ENCODE peak calls at places on chromosomes 1 and 21, in four cellular contexts. M, B, P and T are unnamed samples.

GRCh38 chr1:200051620-200052019 is 24.1 kb downstream of the NR5A2 start:
- DNase-seq in M (no peak), P (no peak), B (no peak), T (no peak)

GRCh38 chr1:33281554-33282303 is 25.4 kb downstream of the ZNF362 start:
- DNase-seq in P (no peak), B (no peak), M (no peak), T (no peak)

GRCh38 chr1:78839704-78840277 is 166.7 kb downstream of the ADGRL4 start:
- DNase-seq in P (peak), B (no peak), M (peak), T (peak)

GRCh38 chr1:2340918-2341254 is 50.5 kb downstream of the MORN1 start:
- DNase-seq in P (no peak), B (no peak), M (no peak), T (no peak)

GRCh38 chr1:94281361-94282142 is 44.2 kb upstream of the ARHGAP29 start:
- DNase-seq in M (peak), B (no peak), P (no peak), T (no peak)

GRCh38 chr1:110673805-110674336 is 869 bp downstream of the KCNA3 start:
- DNase-seq in B (no peak), M (no peak), P (no peak), T (no peak)

GRCh38 chr1:26761217-26761616 is 26.5 kb upstream of the PIGV start:
- DNase-seq in B (no peak), M (no peak), P (peak), T (peak)

GRCh38 chr1:87513270-87513669 is 184.6 kb downstream of the LMO4 start:
- DNase-seq in B (no peak), M (peak), P (peak), T (no peak)

GRCh38 chr1:246597340-246597739 is 31.1 kb downstream of the CNST start:
- DNase-seq in P (no peak), M (peak), B (peak), T (no peak)

GRCh38 chr1:40944326-40944725 is 35.2 kb upstream of the CTPS1 start:
- DNase-seq in B (peak), P (peak), M (peak), T (no peak)

GRCh38 chr1:9399510-9400424 is 107.1 kb downstream of the SPSB1 start:
- DNase-seq in P (no peak), B (no peak), M (peak), T (no peak)

GRCh38 chr21:46480466-46480865 is 21.8 kb downstream of the DIP2A start:
- DNase-seq in M (no peak), B (no peak), P (no peak), T (no peak)

GRCh38 chr1:235108185-235108593 is 20.4 kb downstream of the TOMM20 start:
- DNase-seq in B (no peak), M (no peak), P (no peak), T (no peak)

GRCh38 chr1:53580739-53581475 is 121.7 kb downstream of the DMRTB1 start:
- DNase-seq in P (no peak), M (no peak), B (no peak), T (no peak)

GRCh38 chr1:2534775-2535387 is 4.8 kb upstream of the HES5 start:
- DNase-seq in B (peak), M (peak), P (peak), T (no peak)

GRCh38 chr1:30816211-30817082 is 58.9 kb upstream of the LAPTM5 start:
- DNase-seq in P (peak), M (peak), B (peak), T (peak)

GRCh38 chr1:236794585-236795034 is 482 bp upstream of the MTR start:
- DNase-seq in P (no peak), B (no peak), M (no peak), T (no peak)

GRCh38 chr1:27029517-27029916 is 16.9 kb upstream of the TENT5B start:
- DNase-seq in B (no peak), P (no peak), M (no peak), T (no peak)

GRCh38 chr1:196209983-196210382 is 398.3 kb downstream of the KCNT2 start:
- DNase-seq in P (no peak), M (peak), B (no peak), T (no peak)

GRCh38 chr21:46667191-46667734 is 31.8 kb downstream of the PRMT2 start:
- DNase-seq in B (no peak), M (peak), P (peak), T (no peak)

GRCh38 chr1:17816511-17816910 is 61.4 kb downstream of the ACTL8 start:
- DNase-seq in B (peak), M (no peak), P (no peak), T (no peak)

GRCh38 chr1:48422009-48422408 is 50.0 kb downstream of the SPATA6 start:
- DNase-seq in B (no peak), M (no peak), P (no peak), T (no peak)
- TF ChIP-seq CTCF in B (no peak), M (no peak), P (no peak), T (no peak)

GRCh38 chr1:151000408-151000807 is 6.3 kb downstream of the MINDY1 start:
- DNase-seq in B (no peak), M (no peak), P (no peak), T (no peak)

GRCh38 chr1:150999051-150999674 is 7.5 kb downstream of the MINDY1 start:
- DNase-seq in P (no peak), M (peak), B (no peak), T (no peak)

GRCh38 chr1:150997126-150997872 is 9.4 kb downstream of the MINDY1 start:
- DNase-seq in M (no peak), P (no peak), B (no peak), T (no peak)

GRCh38 chr1:150995896-150996295 is 10.8 kb downstream of the MINDY1 start:
- DNase-seq in B (no peak), M (peak), P (peak), T (peak)

GRCh38 chr1:150997949-150998348 is 8.8 kb downstream of the MINDY1 start:
- DNase-seq in B (no peak), M (no peak), P (no peak), T (no peak)
- TF ChIP-seq CTCF in B (no peak), M (no peak), P (no peak), T (no peak)

GRCh38 chr1:32240140-32240951 is 6.7 kb upstream of the FAM167B start:
- DNase-seq in M (no peak), P (peak), B (peak), T (peak)
- TF ChIP-seq CTCF in M (peak), P (no peak), B (peak), T (no peak)

DNA sequence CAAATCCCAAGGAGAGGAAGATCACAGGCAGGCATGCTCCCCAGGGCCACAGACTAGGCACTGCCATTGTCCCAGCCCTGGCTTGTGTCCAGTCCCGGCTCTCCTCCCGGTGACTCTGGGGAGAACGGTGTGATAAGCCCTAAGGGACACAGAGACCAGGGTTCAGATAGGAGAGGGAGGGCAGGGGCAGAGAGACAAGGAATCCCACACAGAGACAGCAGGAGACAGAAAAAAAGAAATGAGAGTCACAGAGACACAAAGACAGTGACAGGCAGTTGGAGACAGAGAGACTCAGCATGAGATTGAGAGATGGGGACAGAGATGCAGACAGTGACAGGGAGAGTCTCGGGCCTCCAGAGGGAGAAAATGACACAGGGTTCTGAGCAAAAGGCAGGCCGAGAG is 361 bp downstream of the INSRR start:
- DNase-seq in M (no peak), B (no peak), P (no peak), T (no peak)
- TF ChIP-seq CTCF in M (no peak), B (no peak), P (no peak), T (no peak)

GRCh38 chr1:108199231-108199657 is 899 bp downstream of the SLC25A24 start:
- DNase-seq in P (peak), B (peak), M (peak), T (peak)

GRCh38 chr1:108199781-108200626 is at the start of gene SLC25A24:
- DNase-seq in M (peak), B (peak), P (peak), T (peak)

GRCh38 chr1:108201682-108202081 is 1.5 kb upstream of the SLC25A24 start:
- DNase-seq in M (no peak), P (no peak), B (no peak), T (no peak)

DNA sequence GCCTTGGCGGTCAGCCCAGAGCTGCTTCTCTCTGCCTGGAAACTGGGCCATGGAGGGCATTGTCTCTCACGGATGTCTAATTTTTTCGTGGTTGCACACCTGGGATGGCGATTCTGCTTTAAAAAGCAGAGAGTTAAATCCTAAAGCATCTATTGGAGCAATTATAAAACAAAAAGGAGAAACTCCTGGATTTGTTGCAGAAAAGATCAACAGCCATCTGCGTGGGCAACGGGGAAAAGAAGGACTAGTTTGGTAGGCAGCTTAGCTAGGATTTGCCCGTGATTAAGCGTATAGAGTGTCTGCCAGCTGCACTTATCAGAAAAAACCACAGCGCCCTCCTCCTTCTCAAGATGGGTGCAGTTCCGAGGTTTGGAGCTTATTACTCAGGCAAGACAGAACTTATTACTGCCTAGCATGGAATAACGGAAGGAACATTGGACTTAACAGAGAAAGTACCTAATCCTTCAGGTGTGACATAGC is 524 bp upstream of the SLC25A24 start:
- DNase-seq in B (peak), P (peak), M (peak), T (peak)
- TF ChIP-seq CTCF in B (no peak), P (peak), M (peak), T (no peak)

GRCh38 chr1:156126701-156127534 is 12.4 kb downstream of the LMNA start:
- DNase-seq in B (peak), P (no peak), M (peak), T (no peak)

GRCh38 chr1:156124557-156125483 is 10.3 kb downstream of the LMNA start:
- DNase-seq in M (no peak), B (peak), P (peak), T (no peak)

GRCh38 chr1:156123356-156124196 is 9.1 kb downstream of the LMNA start:
- DNase-seq in P (peak), M (peak), B (peak), T (peak)

GRCh38 chr1:156128749-156129682 is 14.5 kb downstream of the LMNA start:
- DNase-seq in P (no peak), B (peak), M (peak), T (no peak)

DNA sequence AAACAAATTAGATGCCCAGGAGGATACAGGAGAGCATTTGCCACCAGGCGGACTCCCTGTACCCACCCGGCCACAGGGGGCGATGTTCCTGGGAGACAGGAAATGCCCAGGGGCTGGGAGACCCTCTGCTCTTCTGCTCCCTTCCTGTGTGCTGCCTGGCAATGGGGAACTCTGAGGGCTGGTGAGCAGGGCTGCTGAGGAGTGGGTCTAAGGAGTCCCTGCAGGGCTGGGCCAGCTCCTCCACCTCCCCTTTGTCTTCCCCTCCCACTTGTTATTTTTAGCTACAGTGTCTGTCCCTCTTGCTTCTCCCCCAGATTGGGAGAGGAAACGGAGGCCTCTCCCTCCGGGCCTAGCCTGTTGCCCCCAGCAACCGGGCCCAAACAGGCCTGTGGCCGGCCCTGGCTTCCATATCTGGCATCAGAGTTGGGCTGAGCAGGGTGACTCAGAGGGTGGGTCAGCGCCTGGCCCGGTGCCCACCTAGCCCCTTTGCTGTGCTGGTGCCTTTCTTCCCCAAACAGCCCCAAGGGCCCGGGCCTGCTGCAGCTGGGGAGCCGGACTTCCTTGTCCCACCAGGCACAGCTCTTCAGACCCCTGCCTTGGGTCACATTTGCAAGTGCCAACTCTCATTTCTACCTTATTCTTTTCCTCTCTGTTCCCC is 11.7 kb downstream of the LMNA start:
- DNase-seq in P (peak), B (peak), M (peak), T (peak)
- TF ChIP-seq CTCF in P (peak), B (peak), M (peak), T (peak)

DNA sequence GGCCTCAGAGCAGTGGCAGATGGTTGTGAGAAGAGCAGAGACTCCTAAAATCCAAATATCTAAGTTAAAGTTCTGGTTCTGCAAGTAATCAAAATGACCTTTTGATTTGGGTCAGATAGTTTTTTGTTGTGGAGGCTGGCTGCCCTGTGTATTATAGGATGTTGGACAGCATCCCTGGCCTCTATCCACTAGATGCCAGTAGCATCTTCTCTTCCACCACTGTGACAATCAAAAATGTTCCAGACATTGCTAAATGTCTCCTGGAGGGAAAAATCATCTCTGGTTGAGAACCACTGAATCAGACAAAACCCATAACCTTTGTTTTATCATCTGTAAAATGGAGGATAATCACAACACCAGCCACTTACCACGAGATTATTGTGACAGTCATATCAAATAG is 5.9 kb upstream of the DPT start:
- DNase-seq in B (no peak), P (no peak), M (no peak), T (no peak)
- TF ChIP-seq CTCF in B (no peak), P (no peak), M (no peak), T (no peak)

DNA sequence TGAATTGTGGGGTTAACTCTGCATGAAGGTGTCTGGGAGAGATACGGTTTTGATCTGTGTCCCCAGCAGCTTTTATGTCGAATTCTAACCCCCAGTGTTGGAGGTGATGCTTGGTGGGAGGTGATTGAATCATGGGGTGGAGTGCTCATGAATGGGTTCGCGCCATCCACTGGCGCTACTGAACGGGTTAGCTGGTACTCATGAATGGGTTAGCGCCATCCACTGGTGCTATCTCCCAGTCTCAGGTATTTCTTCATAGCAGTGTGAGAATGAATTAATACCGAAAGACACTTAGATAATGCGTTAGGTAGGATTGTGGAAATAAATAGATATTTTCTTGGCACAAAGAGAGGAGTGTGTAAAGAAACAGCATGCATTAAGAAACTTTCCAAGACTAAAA is 32.9 kb upstream of the CLDN8 start:
- DNase-seq in B (no peak), P (peak), M (no peak), T (no peak)
- TF ChIP-seq CTCF in B (no peak), P (peak), M (no peak), T (no peak)

DNA sequence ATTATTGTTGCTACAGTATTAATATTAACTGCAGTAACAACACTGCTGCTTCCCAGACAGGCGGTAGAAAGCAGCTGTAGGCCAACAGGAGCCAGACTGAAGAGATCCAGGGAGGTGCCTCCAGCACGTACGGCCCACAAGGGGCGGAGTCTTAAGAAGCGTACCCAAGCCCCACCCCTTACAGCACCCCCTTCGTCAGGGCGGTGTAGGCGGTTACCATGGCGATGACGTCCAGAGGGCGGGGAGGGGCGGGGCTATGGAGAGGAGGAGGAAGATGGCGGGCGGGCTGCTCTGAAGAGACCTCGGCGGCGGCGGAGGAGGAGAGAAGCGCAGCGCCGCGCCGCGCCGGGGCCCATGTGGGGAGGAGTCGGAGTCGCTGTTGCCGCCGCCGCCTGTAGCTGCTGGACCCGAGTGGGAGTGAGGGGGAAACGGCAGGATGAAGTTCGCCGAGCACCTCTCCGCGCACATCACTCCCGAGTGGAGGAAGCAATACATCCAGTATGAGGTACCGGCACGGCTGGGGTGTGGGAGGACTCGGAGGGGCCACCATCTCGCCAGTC is at the start of gene XPR1:
- DNase-seq in P (peak), M (peak), B (peak), T (peak)
- TF ChIP-seq CTCF in P (peak), M (peak), B (no peak), T (no peak)

GRCh38 chr1:6035719-6036118 is 10.0 kb upstream of the KCNAB2 start:
- DNase-seq in M (no peak), B (no peak), P (peak), T (no peak)
- TF ChIP-seq CTCF in M (peak), B (no peak), P (no peak), T (no peak)